ENCODE peak calls at places on chromosomes 1 and 21, in eight cellular contexts. One of them, this sample, is unnamed.

GRCh38 chr1:103111926-103112325 is 3.6 kb upstream of the COL11A1 start:
- DNase-seq in prostate gland: no peak
- DNase-seq in testis: no peak
- DNase-seq in ascending aorta: no peak
- DNase-seq in HCT116: no peak
- DNase-seq in dorsolateral prefrontal cortex: no peak
- DNase-seq in stomach: no peak
- DNase-seq in HL-60: no peak
- DNase-seq in this sample: no peak

GRCh38 chr1:61175976-61176375 is 93.6 kb downstream of the NFIA start:
- DNase-seq in HCT116: no peak
- DNase-seq in testis: no peak
- DNase-seq in prostate gland: no peak
- DNase-seq in ascending aorta: no peak
- DNase-seq in HL-60: no peak
- DNase-seq in dorsolateral prefrontal cortex: no peak
- DNase-seq in stomach: no peak
- DNase-seq in this sample: no peak

GRCh38 chr1:7026188-7026587 is 240.9 kb downstream of the CAMTA1 start:
- DNase-seq in stomach: no peak
- DNase-seq in HL-60: no peak
- DNase-seq in ascending aorta: peak; percentile 24
- DNase-seq in prostate gland: no peak
- DNase-seq in dorsolateral prefrontal cortex: no peak
- DNase-seq in HCT116: no peak
- DNase-seq in testis: no peak
- DNase-seq in this sample: no peak

GRCh38 chr1:231636157-231636556 is 9.6 kb downstream of the DISC1 start:
- DNase-seq in HCT116: no peak
- DNase-seq in ascending aorta: no peak
- DNase-seq in HL-60: no peak
- DNase-seq in stomach: no peak
- DNase-seq in testis: no peak
- DNase-seq in prostate gland: no peak
- DNase-seq in dorsolateral prefrontal cortex: no peak
- DNase-seq in this sample: no peak

GRCh38 chr1:164748253-164748899 is 189.4 kb downstream of the PBX1 start:
- DNase-seq in dorsolateral prefrontal cortex: no peak
- DNase-seq in testis: peak; percentile 22
- DNase-seq in prostate gland: no peak
- DNase-seq in HCT116: peak; percentile 78
- DNase-seq in ascending aorta: peak; percentile 68
- DNase-seq in stomach: no peak
- DNase-seq in HL-60: no peak
- DNase-seq in this sample: no peak

GRCh38 chr1:231666220-231666956 is 39.8 kb downstream of the DISC1 start:
- DNase-seq in stomach: no peak
- DNase-seq in prostate gland: no peak
- DNase-seq in testis: no peak
- DNase-seq in ascending aorta: no peak
- DNase-seq in dorsolateral prefrontal cortex: no peak
- DNase-seq in HCT116: no peak
- DNase-seq in HL-60: peak; percentile 10
- DNase-seq in this sample: no peak

GRCh38 chr1:40856656-40857302 is 5.4 kb downstream of the CITED4 start:
- DNase-seq in testis: no peak
- DNase-seq in ascending aorta: no peak
- DNase-seq in dorsolateral prefrontal cortex: no peak
- DNase-seq in stomach: no peak
- DNase-seq in prostate gland: no peak
- DNase-seq in HL-60: no peak
- DNase-seq in HCT116: no peak
- DNase-seq in this sample: no peak

GRCh38 chr1:30877205-30877912 is 31.2 kb downstream of the SDC3 start:
- DNase-seq in dorsolateral prefrontal cortex: no peak
- DNase-seq in ascending aorta: peak; percentile 92
- DNase-seq in HCT116: no peak
- DNase-seq in HL-60: peak; percentile 15
- DNase-seq in prostate gland: peak; percentile 30
- DNase-seq in testis: peak; percentile 66
- DNase-seq in stomach: peak; percentile 37
- DNase-seq in this sample: no peak

GRCh38 chr21:33101300-33102005 is 31.5 kb downstream of the OLIG1 start:
- DNase-seq in prostate gland: no peak
- DNase-seq in ascending aorta: no peak
- DNase-seq in HCT116: no peak
- DNase-seq in dorsolateral prefrontal cortex: no peak
- DNase-seq in stomach: no peak
- DNase-seq in HL-60: peak; percentile 66
- DNase-seq in testis: no peak
- DNase-seq in this sample: no peak

GRCh38 chr21:28444131-28444530 is 548.5 kb downstream of the LTN1 start:
- DNase-seq in testis: no peak
- DNase-seq in dorsolateral prefrontal cortex: no peak
- DNase-seq in prostate gland: no peak
- DNase-seq in stomach: no peak
- DNase-seq in ascending aorta: no peak
- DNase-seq in HCT116: no peak
- DNase-seq in HL-60: no peak
- DNase-seq in this sample: no peak

GRCh38 chr1:225480825-225481434 is 53.1 kb upstream of the LBR start:
- DNase-seq in HL-60: peak; percentile 34
- DNase-seq in ascending aorta: no peak
- DNase-seq in stomach: peak; percentile 76
- DNase-seq in dorsolateral prefrontal cortex: peak; percentile 48
- DNase-seq in prostate gland: no peak
- DNase-seq in testis: peak; percentile 64
- DNase-seq in HCT116: peak; percentile 38
- DNase-seq in this sample: peak; percentile 63

GRCh38 chr1:51218570-51218969 is 17.5 kb upstream of the RNF11 start:
- DNase-seq in HCT116: no peak
- DNase-seq in dorsolateral prefrontal cortex: no peak
- DNase-seq in prostate gland: no peak
- DNase-seq in stomach: no peak
- DNase-seq in HL-60: no peak
- DNase-seq in testis: no peak
- DNase-seq in ascending aorta: no peak
- DNase-seq in this sample: no peak

GRCh38 chr1:166908942-166909341 is 32.9 kb upstream of the TADA1 start:
- DNase-seq in dorsolateral prefrontal cortex: no peak
- DNase-seq in ascending aorta: no peak
- DNase-seq in stomach: no peak
- DNase-seq in prostate gland: no peak
- DNase-seq in HCT116: no peak
- DNase-seq in testis: no peak
- DNase-seq in HL-60: no peak
- DNase-seq in this sample: no peak

GRCh38 chr1:166914111-166914510 is 38.0 kb upstream of the TADA1 start:
- DNase-seq in prostate gland: no peak
- DNase-seq in dorsolateral prefrontal cortex: no peak
- DNase-seq in ascending aorta: no peak
- DNase-seq in testis: no peak
- DNase-seq in HL-60: no peak
- DNase-seq in stomach: no peak
- DNase-seq in HCT116: no peak
- DNase-seq in this sample: no peak

GRCh38 chr1:166907763-166908162 is 31.7 kb upstream of the TADA1 start:
- DNase-seq in testis: no peak
- DNase-seq in prostate gland: no peak
- DNase-seq in HL-60: peak; percentile 20
- DNase-seq in HCT116: no peak
- DNase-seq in stomach: no peak
- DNase-seq in ascending aorta: no peak
- DNase-seq in dorsolateral prefrontal cortex: no peak
- DNase-seq in this sample: no peak

GRCh38 chr1:166910396-166910994 is 34.4 kb upstream of the TADA1 start:
- DNase-seq in prostate gland: peak; percentile 84
- DNase-seq in ascending aorta: peak; percentile 70
- DNase-seq in HCT116: peak; percentile 96
- DNase-seq in testis: peak; percentile 83
- DNase-seq in dorsolateral prefrontal cortex: peak; percentile 65
- DNase-seq in stomach: peak; percentile 81
- DNase-seq in HL-60: peak; percentile 82
- DNase-seq in this sample: peak; percentile 80

GRCh38 chr1:166911624-166912023 is 35.6 kb upstream of the TADA1 start:
- DNase-seq in HCT116: no peak
- DNase-seq in dorsolateral prefrontal cortex: no peak
- DNase-seq in stomach: no peak
- DNase-seq in ascending aorta: no peak
- DNase-seq in HL-60: no peak
- DNase-seq in prostate gland: no peak
- DNase-seq in testis: no peak
- DNase-seq in this sample: no peak
- TF ChIP-seq CTCF in HCT116: no peak
- TF ChIP-seq CTCF in dorsolateral prefrontal cortex: no peak
- TF ChIP-seq CTCF in stomach: no peak
- TF ChIP-seq CTCF in ascending aorta: no peak
- TF ChIP-seq CTCF in HL-60: no peak
- TF ChIP-seq CTCF in prostate gland: no peak
- TF ChIP-seq CTCF in testis: no peak
- TF ChIP-seq CTCF in this sample: no peak

GRCh38 chr1:2150836-2151235 is 43.7 kb downstream of the FAAP20 start:
- DNase-seq in ascending aorta: no peak
- DNase-seq in HCT116: no peak
- DNase-seq in prostate gland: no peak
- DNase-seq in testis: no peak
- DNase-seq in stomach: no peak
- DNase-seq in HL-60: peak; percentile 89
- DNase-seq in dorsolateral prefrontal cortex: no peak
- DNase-seq in this sample: no peak

GRCh38 chr1:2146836-2147517 is 47.6 kb downstream of the FAAP20 start:
- DNase-seq in HL-60: no peak
- DNase-seq in dorsolateral prefrontal cortex: no peak
- DNase-seq in HCT116: no peak
- DNase-seq in testis: no peak
- DNase-seq in prostate gland: no peak
- DNase-seq in stomach: no peak
- DNase-seq in ascending aorta: no peak
- DNase-seq in this sample: no peak

GRCh38 chr1:2151252-2151651 is 43.3 kb downstream of the FAAP20 start:
- DNase-seq in HL-60: peak; percentile 99
- DNase-seq in dorsolateral prefrontal cortex: no peak
- DNase-seq in stomach: no peak
- DNase-seq in HCT116: no peak
- DNase-seq in prostate gland: no peak
- DNase-seq in testis: no peak
- DNase-seq in ascending aorta: no peak
- DNase-seq in this sample: no peak

GRCh38 chr1:2145946-2146835 is 48.4 kb downstream of the FAAP20 start:
- DNase-seq in HCT116: no peak
- DNase-seq in stomach: no peak
- DNase-seq in ascending aorta: no peak
- DNase-seq in HL-60: peak; percentile 88
- DNase-seq in testis: no peak
- DNase-seq in prostate gland: no peak
- DNase-seq in dorsolateral prefrontal cortex: no peak
- DNase-seq in this sample: no peak

DNA sequence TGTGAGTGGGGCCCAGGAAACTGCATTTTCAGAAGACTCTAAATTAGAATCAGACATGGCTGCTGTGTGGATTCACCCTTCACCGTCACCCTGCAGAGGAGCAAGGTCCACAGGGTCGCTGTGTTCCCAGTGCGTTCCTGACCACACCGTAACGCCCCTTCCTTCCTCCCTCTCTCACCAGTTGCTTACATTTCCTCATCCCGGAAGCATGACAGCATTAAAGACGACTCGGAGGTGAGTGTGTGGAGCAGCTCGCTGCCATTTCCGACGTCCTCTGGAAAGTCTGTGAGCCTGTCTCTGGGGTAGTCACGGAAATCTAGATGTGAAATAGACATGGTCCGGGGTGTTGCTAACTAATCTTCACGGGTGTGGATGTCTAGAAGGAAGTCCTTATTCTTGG is 45.9 kb downstream of the FAAP20 start:
- DNase-seq in testis: no peak
- DNase-seq in HCT116: no peak
- DNase-seq in stomach: peak; percentile 38
- DNase-seq in HL-60: peak; percentile 95
- DNase-seq in prostate gland: no peak
- DNase-seq in dorsolateral prefrontal cortex: no peak
- DNase-seq in ascending aorta: no peak
- DNase-seq in this sample: no peak
- TF ChIP-seq CTCF in testis: no peak
- TF ChIP-seq CTCF in HCT116: no peak
- TF ChIP-seq CTCF in stomach: no peak
- TF ChIP-seq CTCF in HL-60: no peak
- TF ChIP-seq CTCF in prostate gland: no peak
- TF ChIP-seq CTCF in dorsolateral prefrontal cortex: no peak
- TF ChIP-seq CTCF in ascending aorta: no peak
- TF ChIP-seq CTCF in this sample: no peak

GRCh38 chr1:170010443-170010842 is 64.1 kb downstream of the KIFAP3 start:
- DNase-seq in HCT116: peak; percentile 55
- DNase-seq in dorsolateral prefrontal cortex: no peak
- DNase-seq in HL-60: peak; percentile 17
- DNase-seq in testis: peak; percentile 77
- DNase-seq in prostate gland: no peak
- DNase-seq in stomach: no peak
- DNase-seq in ascending aorta: no peak
- DNase-seq in this sample: peak; percentile 4
- TF ChIP-seq CTCF in HCT116: peak; percentile 55
- TF ChIP-seq CTCF in dorsolateral prefrontal cortex: no peak
- TF ChIP-seq CTCF in HL-60: no peak
- TF ChIP-seq CTCF in testis: peak; percentile 41
- TF ChIP-seq CTCF in prostate gland: no peak
- TF ChIP-seq CTCF in stomach: no peak
- TF ChIP-seq CTCF in ascending aorta: peak; percentile 31
- TF ChIP-seq CTCF in this sample: peak; percentile 40

GRCh38 chr1:193275773-193276172 is 89.4 kb upstream of the B3GALT2 start:
- DNase-seq in HL-60: no peak
- DNase-seq in prostate gland: no peak
- DNase-seq in testis: no peak
- DNase-seq in stomach: no peak
- DNase-seq in HCT116: no peak
- DNase-seq in dorsolateral prefrontal cortex: no peak
- DNase-seq in ascending aorta: no peak
- DNase-seq in this sample: no peak
- TF ChIP-seq CTCF in HL-60: no peak
- TF ChIP-seq CTCF in prostate gland: no peak
- TF ChIP-seq CTCF in testis: no peak
- TF ChIP-seq CTCF in stomach: no peak
- TF ChIP-seq CTCF in HCT116: peak; percentile 12
- TF ChIP-seq CTCF in dorsolateral prefrontal cortex: no peak
- TF ChIP-seq CTCF in ascending aorta: no peak
- TF ChIP-seq CTCF in this sample: no peak

This sample was measured in GM13977.